ENCODE peak calls at places on chromosomes 4 and X, in nine cellular contexts. S, Y, W, E, J, U, P, R and O are unnamed samples.

GRCh38 chr4:13918110-13918509 is 290.6 kb upstream of the BOD1L1 start:
- DNase-seq in S (peak), Y (no peak), W (no peak), E (no peak), J (no peak), U (peak), P (peak), R (no peak), O (no peak)

GRCh38 chrX:3026074-3026588 is 15.1 kb upstream of the ARSF start:
- DNase-seq in S (no peak), Y (no peak), W (peak), E (no peak), J (no peak), U (no peak), P (no peak), R (no peak), O (no peak)

GRCh38 chr4:57911203-57911602 is 801.0 kb upstream of the IGFBP7 start:
- DNase-seq in S (no peak), Y (no peak), W (no peak), E (no peak), J (no peak), U (no peak), P (no peak), R (no peak), O (no peak)

GRCh38 chr4:85496933-85497332 is 22.0 kb downstream of the ARHGAP24 start:
- DNase-seq in S (no peak), Y (no peak), W (no peak), E (no peak), J (no peak), U (peak), P (no peak), R (no peak), O (no peak)

GRCh38 chr4:4437798-4438470 is 51.0 kb downstream of the NSG1 start:
- DNase-seq in S (no peak), Y (no peak), W (no peak), E (no peak), J (no peak), U (no peak), P (no peak), R (no peak), O (no peak)

GRCh38 chrX:153857348-153857903 is 27.1 kb upstream of the PDZD4 start:
- DNase-seq in S (no peak), Y (no peak), W (no peak), E (no peak), J (peak), U (no peak), P (no peak), R (no peak), O (no peak)

GRCh38 chr4:185839770-185840169 is 27.8 kb upstream of the SORBS2 start:
- DNase-seq in S (no peak), Y (no peak), W (no peak), E (no peak), J (no peak), U (no peak), P (no peak), R (no peak), O (no peak)

GRCh38 chrX:56800801-56801200 is 71.8 kb downstream of the NBDY start:
- DNase-seq in S (no peak), Y (no peak), W (no peak), E (peak), J (peak), U (no peak), P (no peak), R (no peak), O (peak)

GRCh38 chr4:19386786-19387185 is 864.9 kb upstream of the SLIT2 start:
- DNase-seq in S (no peak), Y (no peak), W (no peak), E (no peak), J (no peak), U (no peak), P (no peak), R (no peak), O (no peak)

GRCh38 chr4:2266181-2266580 is 4.3 kb upstream of the MXD4 start:
- DNase-seq in S (peak), Y (no peak), W (no peak), E (no peak), J (no peak), U (no peak), P (no peak), R (no peak), O (no peak)

GRCh38 chr4:10077492-10078335 is 38.9 kb downstream of the WDR1 start:
- DNase-seq in S (peak), Y (no peak), W (no peak), E (no peak), J (no peak), U (no peak), P (no peak), R (peak), O (no peak)

GRCh38 chrX:140672840-140673731 is 36.5 kb upstream of the LINC00632 start:
- DNase-seq in S (no peak), Y (peak), W (no peak), E (no peak), J (no peak), U (no peak), P (no peak), R (no peak), O (no peak)

GRCh38 chrX:13646154-13646549 is 6.8 kb upstream of the TCEANC start:
- DNase-seq in S (peak), Y (peak), W (peak), E (peak), J (no peak), U (peak), P (peak), R (peak), O (peak)

GRCh38 chr4:176380352-176381157 is 60.8 kb downstream of the SPCS3 start:
- DNase-seq in S (no peak), Y (no peak), W (no peak), E (no peak), J (peak), U (no peak), P (no peak), R (no peak), O (no peak)

GRCh38 chrX:53088136-53088974 is 5.6 kb upstream of the KANTR start:
- DNase-seq in S (peak), Y (no peak), W (no peak), E (peak), J (peak), U (peak), P (peak), R (peak), O (peak)

GRCh38 chr4:47427936-47428335 is 35.6 kb downstream of the COMMD8 start:
- DNase-seq in S (no peak), Y (no peak), W (no peak), E (no peak), J (no peak), U (no peak), P (no peak), R (no peak), O (no peak)

GRCh38 chr4:15436515-15436914 is 8.7 kb downstream of the C1QTNF7 start:
- DNase-seq in S (no peak), Y (no peak), W (peak), E (no peak), J (no peak), U (no peak), P (no peak), R (no peak), O (no peak)

GRCh38 chr4:3302164-3302785 is 9.5 kb downstream of the RGS12 start:
- DNase-seq in S (no peak), Y (no peak), W (no peak), E (peak), J (peak), U (no peak), P (no peak), R (no peak), O (peak)

GRCh38 chr4:145815626-145816025 is 123.0 kb downstream of the ZNF827 start:
- DNase-seq in S (no peak), Y (no peak), W (no peak), E (no peak), J (no peak), U (peak), P (no peak), R (no peak), O (no peak)

GRCh38 chr4:7988437-7988836 is 48.8 kb upstream of the AFAP1 start:
- DNase-seq in S (no peak), Y (no peak), W (no peak), E (no peak), J (no peak), U (peak), P (no peak), R (no peak), O (no peak)

GRCh38 chr4:188984518-188984917 is 845.3 kb downstream of the TRIML1 start:
- DNase-seq in S (no peak), Y (no peak), W (no peak), E (no peak), J (no peak), U (no peak), P (no peak), R (no peak), O (no peak)

GRCh38 chr4:99655315-99656081 is 2.1 kb downstream of the C4orf54 start:
- DNase-seq in S (peak), Y (peak), W (peak), E (no peak), J (no peak), U (no peak), P (no peak), R (no peak), O (no peak)